ENCODE peak calls at places on chromosomes 16 and 17, in four cellular contexts. J, R, I and P are unnamed samples.

GRCh38 chr16:27920391-27920891 is 143.1 kb downstream of the GSG1L start:
- DNase-seq in I (no peak), J (no peak), R (no peak), P (no peak)

GRCh38 chr17:82116246-82116645 is 18.2 kb upstream of the FASN start:
- DNase-seq in J (no peak), R (no peak), I (no peak), P (no peak)

GRCh38 chr17:78258323-78259229 is 27.1 kb downstream of the TMEM235 start:
- DNase-seq in R (peak; percentile 51), J (peak; percentile 35), I (no peak), P (peak; percentile 67)

GRCh38 chr17:61635913-61636432 is 45.0 kb upstream of the NACA2 start:
- DNase-seq in J (peak; percentile 8), I (peak; percentile 28), R (no peak), P (no peak)

GRCh38 chr16:4272114-4272954 is 489 bp downstream of the TFAP4 start:
- DNase-seq in I (no peak), J (peak; percentile 48), R (peak; percentile 56), P (no peak)

GRCh38 chr17:70144260-70144846 is 25.0 kb upstream of the KCNJ2 start:
- DNase-seq in J (no peak), R (no peak), I (no peak), P (no peak)

GRCh38 chr16:3180445-3180878 is 7.5 kb upstream of the OR1F1 start:
- DNase-seq in R (no peak), J (no peak), I (no peak), P (no peak)

GRCh38 chr16:17469011-17469741 is 1.6 kb downstream of the XYLT1 start:
- DNase-seq in J (no peak), I (no peak), R (peak; percentile 38), P (no peak)

GRCh38 chr17:61458000-61458399 is 5.8 kb downstream of the TBX4 start:
- DNase-seq in J (no peak), I (no peak), R (no peak), P (no peak)

GRCh38 chr16:50884066-50884860 is 142.4 kb downstream of the CYLD start:
- DNase-seq in R (no peak), J (no peak), I (peak; percentile 21), P (no peak)

GRCh38 chr17:14792751-14793150 is 472.4 kb downstream of the PMP22 start:
- DNase-seq in I (no peak), J (peak; percentile 85), R (no peak), P (no peak)

GRCh38 chr16:20901441-20902112 is 1.0 kb downstream of the LYRM1 start:
- DNase-seq in I (peak; percentile 36), R (peak; percentile 67), J (peak; percentile 53), P (no peak)

GRCh38 chr16:89122322-89122831 is 28.7 kb downstream of the ACSF3 start:
- DNase-seq in J (peak; percentile 74), R (no peak), I (no peak), P (no peak)

GRCh38 chr16:69150146-69150865 is 17.9 kb downstream of the UTP4 start:
- DNase-seq in J (peak; percentile 65), I (no peak), R (peak; percentile 54), P (no peak)

GRCh38 chr16:51155199-51155607 is 4.1 kb upstream of the SALL1 start:
- DNase-seq in R (no peak), J (peak; percentile 68), I (no peak), P (no peak)

GRCh38 chr17:65742433-65743312 is 181.2 kb upstream of the AXIN2 start:
- DNase-seq in R (no peak), I (no peak), J (no peak), P (no peak)

GRCh38 chr17:57045868-57046671 is 39.0 kb upstream of the AKAP1 start:
- DNase-seq in J (no peak), R (no peak), I (peak; percentile 48), P (no peak)

GRCh38 chr17:48592592-48592991 is 987 bp downstream of the HOXB5 start:
- DNase-seq in R (no peak), I (peak; percentile 37), J (no peak), P (no peak)

GRCh38 chr16:72999541-73000019 is 48.3 kb downstream of the ZFHX3 start:
- DNase-seq in I (no peak), J (no peak), R (no peak), P (no peak)

GRCh38 chr16:56415849-56416248 is 9.5 kb downstream of the AMFR start:
- DNase-seq in I (no peak), J (no peak), R (no peak), P (no peak)

GRCh38 chr17:79946352-79947231 is 89.1 kb downstream of the TBC1D16 start:
- DNase-seq in R (peak; percentile 18), J (no peak), I (no peak), P (peak; percentile 65)

GRCh38 chr17:75323043-75323591 is 33.9 kb upstream of the SLC25A19 start:
- DNase-seq in J (peak; percentile 88), R (peak; percentile 91), I (peak; percentile 87), P (peak; percentile 87)
- TF ChIP-seq CTCF in J (peak; percentile 62), R (peak; percentile 70), I (peak; percentile 78), P (peak; percentile 90)

DNA sequence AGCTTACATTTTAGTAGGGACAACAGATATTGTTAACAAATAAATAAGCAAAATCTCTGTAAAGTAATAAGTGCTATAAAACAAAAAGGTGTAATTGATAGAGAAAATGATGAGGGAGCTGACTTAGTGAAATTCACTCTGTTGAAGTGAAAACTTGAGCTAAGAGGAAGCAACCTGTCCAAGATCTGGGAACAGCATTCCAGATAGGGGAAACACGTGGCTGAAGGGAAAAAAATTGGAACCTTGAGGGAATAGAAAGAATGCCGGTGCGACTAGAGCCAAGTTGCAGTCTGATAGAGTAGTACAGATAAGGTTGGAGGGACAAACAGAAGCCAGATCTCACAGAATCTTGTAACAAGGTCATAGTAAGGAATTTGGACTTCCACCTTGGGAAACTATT is 583 bp upstream of the DDX52 start:
- DNase-seq in I (no peak), R (no peak), J (no peak), P (no peak)
- TF ChIP-seq CTCF in I (no peak), R (no peak), J (no peak), P (no peak)

GRCh38 chr16:63625141-63625540 is 1496.7 kb downstream of the CDH11 start:
- DNase-seq in I (no peak), J (no peak), R (no peak), P (no peak)
- TF ChIP-seq CTCF in I (no peak), J (no peak), R (no peak), P (no peak)

DNA sequence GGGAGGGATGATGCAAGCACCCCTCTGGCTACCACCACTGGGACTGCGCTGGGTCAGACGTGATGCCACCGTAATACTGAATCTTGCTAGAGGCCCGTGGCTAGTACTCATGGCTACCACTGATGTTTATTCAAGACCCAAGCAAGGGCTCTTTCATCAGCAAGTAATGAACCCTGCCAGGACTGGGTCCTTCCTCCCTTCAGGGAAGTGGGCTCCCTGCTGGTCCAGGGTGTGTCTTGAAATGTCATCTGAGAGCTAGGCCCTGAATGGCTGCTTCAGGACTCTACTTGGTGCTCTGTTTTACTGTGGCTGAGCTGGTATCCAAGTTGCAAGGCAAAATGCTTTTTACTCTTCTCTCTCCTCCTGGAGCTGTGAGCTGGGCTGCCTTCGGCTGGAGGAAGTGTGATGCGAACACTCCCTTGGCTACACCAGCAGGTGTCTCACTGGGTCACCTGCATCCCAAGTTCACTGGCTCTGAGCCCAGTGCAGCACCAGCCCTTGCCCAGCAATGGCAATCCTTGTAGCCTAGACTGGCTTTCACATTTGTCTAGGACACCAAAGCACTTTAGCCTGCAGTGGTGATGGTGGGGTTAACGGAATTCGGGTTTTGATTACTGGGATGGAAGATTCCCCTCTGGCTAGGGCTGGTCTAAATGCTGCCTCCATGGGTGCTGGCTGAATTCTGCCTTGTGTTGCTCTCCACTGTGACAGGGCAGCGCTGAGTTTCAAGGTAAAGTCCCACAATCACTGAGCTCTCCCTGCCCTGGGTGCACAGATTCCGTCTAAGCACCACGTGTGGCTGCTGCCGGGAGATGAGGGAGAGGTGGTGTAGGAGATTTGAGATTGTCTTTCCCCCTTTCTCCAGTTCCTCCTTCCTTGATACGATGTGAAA is 98.6 kb downstream of the USP22 start:
- DNase-seq in J (peak; percentile 77), R (no peak), I (no peak), P (no peak)
- TF ChIP-seq CTCF in J (no peak), R (no peak), I (no peak), P (peak; percentile 33)

GRCh38 chr16:82671743-82672142 is 45.0 kb downstream of the CDH13 start:
- DNase-seq in I (no peak), R (no peak), J (no peak), P (no peak)
- TF ChIP-seq CTCF in I (no peak), R (no peak), J (no peak), P (peak; percentile 63)

GRCh38 chr17:81074440-81074839 is 39.5 kb downstream of the BAIAP2 start:
- DNase-seq in J (no peak), R (no peak), I (no peak), P (no peak)

GRCh38 chr17:81074875-81075274 is 39.9 kb downstream of the BAIAP2 start:
- DNase-seq in I (no peak), J (no peak), R (no peak), P (no peak)

GRCh38 chr17:81071761-81072741 is 37.1 kb downstream of the BAIAP2 start:
- DNase-seq in I (no peak), R (no peak), J (peak; percentile 96), P (no peak)

GRCh38 chr17:81075307-81075706 is 40.4 kb downstream of the BAIAP2 start:
- DNase-seq in J (no peak), I (no peak), R (no peak), P (no peak)

DNA sequence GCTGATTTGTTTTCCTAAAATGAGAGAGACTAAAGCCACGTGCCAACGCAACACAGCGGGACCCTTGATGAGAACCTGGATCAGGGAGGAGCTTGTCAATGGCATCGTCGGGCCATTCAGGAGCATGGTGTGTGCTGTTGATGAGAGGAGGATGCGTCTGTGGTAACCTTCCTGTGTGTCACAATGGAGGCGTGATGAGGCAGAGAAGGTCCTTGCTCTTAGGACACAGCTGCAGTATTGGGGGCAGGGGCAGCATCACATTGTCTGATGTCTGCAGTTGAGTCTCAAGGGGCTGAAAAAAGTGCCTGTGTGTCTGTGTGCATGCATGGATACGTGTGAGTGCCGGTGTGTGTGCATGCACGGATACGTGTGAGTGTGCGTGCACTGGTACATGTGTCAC is 39.0 kb downstream of the BAIAP2 start:
- DNase-seq in J (no peak), I (no peak), R (no peak), P (no peak)
- TF ChIP-seq CTCF in J (no peak), I (no peak), R (no peak), P (no peak)

DNA sequence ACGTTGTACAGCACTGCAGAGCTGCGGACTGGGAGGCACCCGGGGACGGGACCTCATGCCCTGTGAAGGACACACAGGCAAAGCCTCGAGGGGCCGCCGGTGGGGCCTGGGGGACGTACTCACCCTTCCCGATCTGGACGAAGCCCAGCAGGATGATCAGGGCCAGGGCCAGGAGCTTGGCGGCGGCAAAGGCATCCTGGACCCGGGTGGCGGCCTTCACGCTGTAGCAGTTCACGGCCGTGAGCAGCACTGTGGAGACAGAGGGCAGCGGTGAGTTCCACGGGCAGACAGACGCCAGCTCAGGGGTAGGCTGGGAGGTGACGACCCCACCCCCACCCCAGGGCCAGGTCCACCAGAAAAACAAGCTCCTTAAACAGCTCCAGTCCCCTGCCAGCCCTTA is 17.7 kb downstream of the SLC7A5 start:
- DNase-seq in J (no peak), R (no peak), I (no peak), P (no peak)
- TF ChIP-seq CTCF in J (no peak), R (no peak), I (no peak), P (no peak)